ENCODE peak calls at places on chromosomes 11 and 22, in seven cellular contexts. One of them, this sample, is unnamed.

GRCh38 chr22:47107431-47107830 is 345.0 kb downstream of the TBC1D22A start:
- DNase-seq in activated CD4-positive, CD25-positive, alpha-beta regulatory T cell: no peak
- DNase-seq in stimulated activated CD8-positive, alpha-beta memory T cell treated with anti-CD3 and anti-CD28 coated beads, Interleukin-2, amount 100 ng/mL, for 48 hours: no peak
- DNase-seq in progenitor cell of endocrine pancreas: no peak
- DNase-seq in effector CD4-positive, alpha-beta T cell: no peak
- DNase-seq in lower leg skin: no peak
- DNase-seq in HT-29: no peak
- DNase-seq in this sample: no peak

GRCh38 chr11:98455500-98456186 is 565.1 kb upstream of the CNTN5 start:
- DNase-seq in HT-29: peak; percentile 5
- DNase-seq in progenitor cell of endocrine pancreas: no peak
- DNase-seq in activated CD4-positive, CD25-positive, alpha-beta regulatory T cell: no peak
- DNase-seq in stimulated activated CD8-positive, alpha-beta memory T cell treated with anti-CD3 and anti-CD28 coated beads, Interleukin-2, amount 100 ng/mL, for 48 hours: no peak
- DNase-seq in effector CD4-positive, alpha-beta T cell: no peak
- DNase-seq in lower leg skin: no peak
- DNase-seq in this sample: no peak

GRCh38 chr11:128804481-128804880 is 62.6 kb downstream of the KCNJ1 start:
- DNase-seq in effector CD4-positive, alpha-beta T cell: no peak
- DNase-seq in stimulated activated CD8-positive, alpha-beta memory T cell treated with anti-CD3 and anti-CD28 coated beads, Interleukin-2, amount 100 ng/mL, for 48 hours: no peak
- DNase-seq in progenitor cell of endocrine pancreas: no peak
- DNase-seq in lower leg skin: no peak
- DNase-seq in HT-29: no peak
- DNase-seq in activated CD4-positive, CD25-positive, alpha-beta regulatory T cell: no peak
- DNase-seq in this sample: no peak

GRCh38 chr22:38788016-38788415 is 5.9 kb downstream of the DNAL4 start:
- DNase-seq in stimulated activated CD8-positive, alpha-beta memory T cell treated with anti-CD3 and anti-CD28 coated beads, Interleukin-2, amount 100 ng/mL, for 48 hours: no peak
- DNase-seq in progenitor cell of endocrine pancreas: no peak
- DNase-seq in effector CD4-positive, alpha-beta T cell: no peak
- DNase-seq in activated CD4-positive, CD25-positive, alpha-beta regulatory T cell: no peak
- DNase-seq in HT-29: no peak
- DNase-seq in lower leg skin: no peak
- DNase-seq in this sample: no peak

GRCh38 chr22:39913886-39914285 is 13.0 kb downstream of the GRAP2 start:
- DNase-seq in HT-29: no peak
- DNase-seq in activated CD4-positive, CD25-positive, alpha-beta regulatory T cell: no peak
- DNase-seq in effector CD4-positive, alpha-beta T cell: no peak
- DNase-seq in lower leg skin: no peak
- DNase-seq in progenitor cell of endocrine pancreas: no peak
- DNase-seq in stimulated activated CD8-positive, alpha-beta memory T cell treated with anti-CD3 and anti-CD28 coated beads, Interleukin-2, amount 100 ng/mL, for 48 hours: no peak
- DNase-seq in this sample: no peak

GRCh38 chr22:37234736-37235711 is 9.0 kb downstream of the RAC2 start:
- DNase-seq in activated CD4-positive, CD25-positive, alpha-beta regulatory T cell: no peak
- DNase-seq in HT-29: no peak
- DNase-seq in effector CD4-positive, alpha-beta T cell: no peak
- DNase-seq in lower leg skin: no peak
- DNase-seq in stimulated activated CD8-positive, alpha-beta memory T cell treated with anti-CD3 and anti-CD28 coated beads, Interleukin-2, amount 100 ng/mL, for 48 hours: no peak
- DNase-seq in progenitor cell of endocrine pancreas: no peak
- DNase-seq in this sample: no peak

GRCh38 chr11:12281571-12282478 is 95.5 kb upstream of the PARVA start:
- DNase-seq in stimulated activated CD8-positive, alpha-beta memory T cell treated with anti-CD3 and anti-CD28 coated beads, Interleukin-2, amount 100 ng/mL, for 48 hours: peak; percentile 48
- DNase-seq in activated CD4-positive, CD25-positive, alpha-beta regulatory T cell: peak; percentile 40
- DNase-seq in effector CD4-positive, alpha-beta T cell: peak; percentile 74
- DNase-seq in HT-29: peak; percentile 96
- DNase-seq in lower leg skin: peak; percentile 90
- DNase-seq in progenitor cell of endocrine pancreas: peak; percentile 82
- DNase-seq in this sample: peak; percentile 87

GRCh38 chr11:84021291-84021690 is 735.1 kb upstream of the CCDC90B start:
- DNase-seq in HT-29: no peak
- DNase-seq in progenitor cell of endocrine pancreas: no peak
- DNase-seq in stimulated activated CD8-positive, alpha-beta memory T cell treated with anti-CD3 and anti-CD28 coated beads, Interleukin-2, amount 100 ng/mL, for 48 hours: no peak
- DNase-seq in effector CD4-positive, alpha-beta T cell: no peak
- DNase-seq in lower leg skin: no peak
- DNase-seq in activated CD4-positive, CD25-positive, alpha-beta regulatory T cell: no peak
- DNase-seq in this sample: no peak

GRCh38 chr11:80034801-80035200 is 594.0 kb upstream of the TENM4 start:
- DNase-seq in activated CD4-positive, CD25-positive, alpha-beta regulatory T cell: no peak
- DNase-seq in lower leg skin: no peak
- DNase-seq in progenitor cell of endocrine pancreas: no peak
- DNase-seq in stimulated activated CD8-positive, alpha-beta memory T cell treated with anti-CD3 and anti-CD28 coated beads, Interleukin-2, amount 100 ng/mL, for 48 hours: no peak
- DNase-seq in effector CD4-positive, alpha-beta T cell: no peak
- DNase-seq in HT-29: no peak
- DNase-seq in this sample: no peak

GRCh38 chr11:37504066-37504611 is 906.1 kb upstream of the RAG2 start:
- DNase-seq in stimulated activated CD8-positive, alpha-beta memory T cell treated with anti-CD3 and anti-CD28 coated beads, Interleukin-2, amount 100 ng/mL, for 48 hours: no peak
- DNase-seq in activated CD4-positive, CD25-positive, alpha-beta regulatory T cell: no peak
- DNase-seq in HT-29: peak; percentile 65
- DNase-seq in effector CD4-positive, alpha-beta T cell: no peak
- DNase-seq in progenitor cell of endocrine pancreas: no peak
- DNase-seq in lower leg skin: no peak
- DNase-seq in this sample: no peak

GRCh38 chr11:66562275-66562674 is 6.1 kb downstream of the CTSF start:
- DNase-seq in lower leg skin: no peak
- DNase-seq in activated CD4-positive, CD25-positive, alpha-beta regulatory T cell: no peak
- DNase-seq in effector CD4-positive, alpha-beta T cell: no peak
- DNase-seq in HT-29: no peak
- DNase-seq in progenitor cell of endocrine pancreas: no peak
- DNase-seq in stimulated activated CD8-positive, alpha-beta memory T cell treated with anti-CD3 and anti-CD28 coated beads, Interleukin-2, amount 100 ng/mL, for 48 hours: no peak
- DNase-seq in this sample: no peak

GRCh38 chr11:117217141-117217609 is 14.7 kb downstream of the PCSK7 start:
- DNase-seq in stimulated activated CD8-positive, alpha-beta memory T cell treated with anti-CD3 and anti-CD28 coated beads, Interleukin-2, amount 100 ng/mL, for 48 hours: no peak
- DNase-seq in HT-29: no peak
- DNase-seq in effector CD4-positive, alpha-beta T cell: no peak
- DNase-seq in activated CD4-positive, CD25-positive, alpha-beta regulatory T cell: no peak
- DNase-seq in progenitor cell of endocrine pancreas: no peak
- DNase-seq in lower leg skin: no peak
- DNase-seq in this sample: no peak

GRCh38 chr11:816433-816779 is 2.3 kb upstream of the PNPLA2 start:
- DNase-seq in activated CD4-positive, CD25-positive, alpha-beta regulatory T cell: no peak
- DNase-seq in HT-29: no peak
- DNase-seq in stimulated activated CD8-positive, alpha-beta memory T cell treated with anti-CD3 and anti-CD28 coated beads, Interleukin-2, amount 100 ng/mL, for 48 hours: no peak
- DNase-seq in progenitor cell of endocrine pancreas: no peak
- DNase-seq in effector CD4-positive, alpha-beta T cell: no peak
- DNase-seq in lower leg skin: no peak
- DNase-seq in this sample: no peak

GRCh38 chr11:14411818-14412217 is 52.8 kb upstream of the RRAS2 start:
- DNase-seq in effector CD4-positive, alpha-beta T cell: no peak
- DNase-seq in progenitor cell of endocrine pancreas: no peak
- DNase-seq in lower leg skin: peak; percentile 59
- DNase-seq in activated CD4-positive, CD25-positive, alpha-beta regulatory T cell: no peak
- DNase-seq in HT-29: no peak
- DNase-seq in stimulated activated CD8-positive, alpha-beta memory T cell treated with anti-CD3 and anti-CD28 coated beads, Interleukin-2, amount 100 ng/mL, for 48 hours: no peak
- DNase-seq in this sample: peak; percentile 34

GRCh38 chr22:23180893-23181762 is 819 bp downstream of the BCR start:
- DNase-seq in progenitor cell of endocrine pancreas: no peak
- DNase-seq in activated CD4-positive, CD25-positive, alpha-beta regulatory T cell: no peak
- DNase-seq in HT-29: no peak
- DNase-seq in effector CD4-positive, alpha-beta T cell: no peak
- DNase-seq in lower leg skin: no peak
- DNase-seq in stimulated activated CD8-positive, alpha-beta memory T cell treated with anti-CD3 and anti-CD28 coated beads, Interleukin-2, amount 100 ng/mL, for 48 hours: no peak
- DNase-seq in this sample: no peak

GRCh38 chr11:31687861-31688260 is 123.3 kb downstream of the PAX6 start:
- DNase-seq in effector CD4-positive, alpha-beta T cell: no peak
- DNase-seq in stimulated activated CD8-positive, alpha-beta memory T cell treated with anti-CD3 and anti-CD28 coated beads, Interleukin-2, amount 100 ng/mL, for 48 hours: no peak
- DNase-seq in progenitor cell of endocrine pancreas: no peak
- DNase-seq in lower leg skin: no peak
- DNase-seq in activated CD4-positive, CD25-positive, alpha-beta regulatory T cell: no peak
- DNase-seq in HT-29: no peak
- DNase-seq in this sample: no peak

This sample was measured in lung.